ENCODE peak calls at places on chromosomes 3 and 15, in eight cellular contexts. G is hepatic stellate cell, B is HT1080, X is left ventricle myocardium inferior, N is choroid plexus epithelial cell, M is SJSA1, L is transverse colon, C is HFF-Myc. T is an unnamed sample.

GRCh38 chr3:51535146-51536019 is 3.1 kb upstream of the RAD54L2 start:
- DNase-seq in G (no peak), B (no peak), X (no peak), N (no peak), M (no peak), L (no peak), C (no peak), T (no peak)

GRCh38 chr3:13740795-13741194 is 139.1 kb downstream of the WNT7A start:
- DNase-seq in G (no peak), B (no peak), X (no peak), N (no peak), M (no peak), L (no peak), C (no peak), T (no peak)

GRCh38 chr3:177122183-177122856 is 75.0 kb downstream of the TBL1XR1 start:
- DNase-seq in G (no peak), B (no peak), X (no peak), N (peak; percentile 56), M (no peak), L (no peak), C (no peak), T (no peak)

GRCh38 chr3:25171118-25171912 is 256.7 kb upstream of the RARB start:
- DNase-seq in G (no peak), B (no peak), X (no peak), N (no peak), M (no peak), L (no peak), C (no peak), T (no peak)

GRCh38 chr3:155014953-155015352 is 65.2 kb upstream of the MME start:
- DNase-seq in G (no peak), B (no peak), X (no peak), N (no peak), M (no peak), L (no peak), C (no peak), T (no peak)

GRCh38 chr3:122975163-122975923 is 52.2 kb downstream of the SEMA5B start:
- DNase-seq in G (no peak), B (peak; percentile 55), X (no peak), N (peak; percentile 57), M (no peak), L (peak; percentile 24), C (no peak), T (peak; percentile 68)

GRCh38 chr3:14369675-14370669 is 32.4 kb upstream of the SLC6A6 start:
- DNase-seq in G (no peak), B (peak; percentile 21), X (no peak), N (no peak), M (no peak), L (peak; percentile 76), C (no peak), T (peak; percentile 70)

GRCh38 chr15:90143176-90143655 is 40.9 kb upstream of the IDH2 start:
- DNase-seq in G (no peak), B (peak; percentile 73), X (peak; percentile 50), N (peak; percentile 57), M (peak; percentile 80), L (peak; percentile 85), C (no peak), T (peak; percentile 80)

GRCh38 chr3:852033-852432 is 240.8 kb upstream of the CNTN6 start:
- DNase-seq in G (no peak), B (no peak), X (no peak), N (no peak), M (no peak), L (no peak), C (no peak), T (no peak)

GRCh38 chr15:68053001-68053400 is 1.1 kb upstream of the PIAS1 start:
- DNase-seq in G (no peak), B (no peak), X (no peak), N (no peak), M (no peak), L (no peak), C (no peak), T (no peak)

GRCh38 chr3:37163262-37164020 is 10.9 kb downstream of the LRRFIP2 start:
- DNase-seq in G (peak; percentile 24), B (peak; percentile 94), X (no peak), N (peak; percentile 72), M (peak; percentile 67), L (no peak), C (peak; percentile 99), T (no peak)

GRCh38 chr15:68113273-68113672 is 59.2 kb downstream of the PIAS1 start:
- DNase-seq in G (no peak), B (no peak), X (no peak), N (peak; percentile 50), M (no peak), L (no peak), C (no peak), T (no peak)

GRCh38 chr3:141331370-141332318 is 36.7 kb upstream of the ZBTB38 start:
- DNase-seq in G (peak; percentile 85), B (peak; percentile 100), X (peak; percentile 81), N (peak; percentile 94), M (peak; percentile 82), L (peak; percentile 35), C (peak; percentile 92), T (no peak)

T was measured in thyroid gland.